ENCODE peak calls at places on chromosome 1, in nine cellular contexts. J is effector CD4-positive, alpha-beta T cell; T is foreskin melanocyte; F is HFFc6; C is mesothelial cell of epicardium; H is stimulated activated CD8-positive, alpha-beta memory T cell treated with anti-CD3 and anti-CD28 coated beads, Interleukin-15, amount 100 ng/mL, for 1 hour; M is AML-193; Q is activated T-cell treated with anti-CD3 and anti-CD28 coated beads for 4 hours; Z is psoas muscle. B is an unnamed sample.

GRCh38 chr1:167499657-167500056 is 18.7 kb downstream of the CD247 start:
- DNase-seq in J (no peak), T (no peak), F (no peak), C (no peak), H (no peak), M (no peak), Q (no peak), Z (no peak), B (no peak)

GRCh38 chr1:33758698-33759097 is 105.2 kb upstream of the HMGB4 start:
- DNase-seq in J (no peak), T (no peak), F (peak; percentile 65), C (no peak), H (no peak), M (no peak), Q (no peak), Z (peak; percentile 62), B (peak; percentile 93)

GRCh38 chr1:30008372-30008997 is 714.9 kb downstream of the MATN1 start:
- DNase-seq in J (no peak), T (no peak), F (no peak), C (no peak), H (no peak), M (no peak), Q (no peak), Z (no peak), B (no peak)

GRCh38 chr1:40182956-40183710 is 21.9 kb downstream of the RLF start:
- DNase-seq in J (no peak), T (peak; percentile 23), F (peak; percentile 13), C (no peak), H (no peak), M (no peak), Q (no peak), Z (no peak), B (peak; percentile 56)

GRCh38 chr1:76230894-76231293 is 156.3 kb downstream of the ST6GALNAC3 start:
- DNase-seq in J (no peak), T (no peak), F (no peak), C (no peak), H (no peak), M (no peak), Q (no peak), Z (no peak), B (no peak)

GRCh38 chr1:27435566-27436203 is 43.3 kb downstream of the GPR3 start:
- DNase-seq in J (no peak), T (no peak), F (no peak), C (no peak), H (no peak), M (peak; percentile 93), Q (no peak), Z (no peak), B (peak; percentile 6)

GRCh38 chr1:121586369-121587229 is 401.8 kb downstream of the SRGAP2C start:
- DNase-seq in J (no peak), T (no peak), F (no peak), C (no peak), H (no peak), M (no peak), Q (no peak), Z (no peak), B (no peak)

GRCh38 chr1:119869962-119870361 is 26.4 kb downstream of the ADAM30 start:
- DNase-seq in J (no peak), T (no peak), F (no peak), C (no peak), H (no peak), M (no peak), Q (no peak), Z (no peak), B (no peak)

GRCh38 chr1:116820362-116820761 is 66.1 kb downstream of the CD2 start:
- DNase-seq in J (no peak), T (no peak), F (peak; percentile 32), C (no peak), H (no peak), M (no peak), Q (no peak), Z (no peak), B (peak; percentile 80)

GRCh38 chr1:225526878-225527277 is 99.0 kb upstream of the LBR start:
- DNase-seq in J (no peak), T (no peak), F (no peak), C (no peak), H (no peak), M (no peak), Q (no peak), Z (no peak), B (no peak)